ENCODE peak calls at places on chromosomes 2 and 18, in ten cellular contexts. A is epithelial cell of esophagus, Z is omental fat pad, F is midbrain, E is A549, S is epithelial cell of proximal tubule, L is sigmoid colon, J is HL-60, H is T-helper 17 cell, B is lower lobe of right lung. T is an unnamed sample.

GRCh38 chr2:14750433-14750832 is 117.9 kb downstream of the LRATD1 start:
- DNase-seq in A (no peak), Z (no peak), F (no peak), E (no peak), S (no peak), L (no peak), J (no peak), H (no peak), B (no peak), T (no peak)

GRCh38 chr2:236965021-236965840 is 120.5 kb upstream of the COPS8 start:
- DNase-seq in A (peak; percentile 59), Z (no peak), F (no peak), E (no peak), S (no peak), L (peak; percentile 47), J (no peak), H (no peak), B (no peak), T (no peak)

GRCh38 chr2:8534729-8535397 is 147.0 kb upstream of the ID2 start:
- DNase-seq in A (no peak), Z (no peak), F (peak; percentile 65), E (no peak), S (no peak), L (peak; percentile 86), J (peak; percentile 82), H (no peak), B (peak; percentile 91), T (peak; percentile 66)

GRCh38 chr2:202032841-202033316 is 776 bp upstream of the FZD7 start:
- DNase-seq in A (peak; percentile 51), Z (no peak), F (peak; percentile 53), E (peak; percentile 49), S (no peak), L (peak; percentile 91), J (no peak), H (peak; percentile 22), B (peak; percentile 74), T (peak; percentile 56)

GRCh38 chr18:38493991-38494559 is 928.5 kb upstream of the CELF4 start:
- DNase-seq in A (peak; percentile 29), Z (no peak), F (no peak), E (no peak), S (no peak), L (no peak), J (no peak), H (no peak), B (no peak), T (no peak)

GRCh38 chr2:86703704-86704370 is 16.3 kb upstream of the RMND5A start:
- DNase-seq in A (peak; percentile 96), Z (no peak), F (peak; percentile 21), E (no peak), S (no peak), L (no peak), J (no peak), H (no peak), B (no peak), T (no peak)

GRCh38 chr2:56026828-56027227 is 103.2 kb upstream of the EFEMP1 start:
- DNase-seq in A (no peak), Z (no peak), F (no peak), E (no peak), S (no peak), L (no peak), J (no peak), H (no peak), B (no peak), T (no peak)

GRCh38 chr18:29418136-29418535 is 1241.2 kb upstream of the CDH2 start:
- DNase-seq in A (peak; percentile 74), Z (no peak), F (no peak), E (no peak), S (peak; percentile 16), L (no peak), J (no peak), H (no peak), B (no peak), T (no peak)

GRCh38 chr2:237073552-237073951 is 12.1 kb upstream of the COPS8 start:
- DNase-seq in A (peak; percentile 78), Z (no peak), F (no peak), E (no peak), S (no peak), L (no peak), J (no peak), H (no peak), B (no peak), T (peak; percentile 77)

GRCh38 chr2:8229546-8229986 is 452.3 kb upstream of the ID2 start:
- DNase-seq in A (no peak), Z (no peak), F (no peak), E (no peak), S (no peak), L (peak; percentile 88), J (peak; percentile 93), H (no peak), B (peak; percentile 64), T (peak; percentile 80)

GRCh38 chr2:100145893-100146753 is 3.7 kb upstream of the AFF3 start:
- DNase-seq in A (no peak), Z (no peak), F (no peak), E (no peak), S (no peak), L (no peak), J (no peak), H (no peak), B (no peak), T (no peak)

GRCh38 chr2:117755768-117756167 is 58.7 kb upstream of the DDX18 start:
- DNase-seq in A (no peak), Z (no peak), F (no peak), E (no peak), S (no peak), L (no peak), J (no peak), H (no peak), B (no peak), T (no peak)

GRCh38 chr2:49131801-49132200 is 22.5 kb downstream of the FSHR start:
- DNase-seq in A (no peak), Z (no peak), F (no peak), E (no peak), S (no peak), L (no peak), J (no peak), H (no peak), B (no peak), T (no peak)